ENCODE peak calls at places on chromosomes 1 and 21, in nine cellular contexts. K, B, S, E, Q, Y, Z, C and V are unnamed samples.

GRCh38 chr1:43206721-43207228 is 34.6 kb downstream of the CFAP57 start:
- DNase-seq in C (peak; percentile 89), E (no peak), Z (peak; percentile 75), K (no peak), Q (peak; percentile 39), S (no peak), Y (peak; percentile 91), B (no peak), V (no peak)

GRCh38 chr1:53091841-53092645 is 30.0 kb downstream of the PODN start:
- DNase-seq in S (no peak), Z (no peak), B (no peak), E (no peak), C (no peak), K (no peak), Y (no peak), Q (peak; percentile 89), V (no peak)

GRCh38 chr21:30718239-30718909 is at the start of gene KRTAP21-3:
- DNase-seq in S (no peak), Z (peak; percentile 47), C (peak; percentile 78), B (no peak), Y (no peak), K (no peak), E (no peak), Q (no peak), V (no peak)

GRCh38 chr1:44029911-44030605 is 1.2 kb downstream of the SLC6A9 start:
- DNase-seq in S (peak; percentile 96), C (peak; percentile 91), Q (peak; percentile 91), E (peak; percentile 77), B (peak; percentile 89), K (peak; percentile 66), Y (no peak), Z (peak; percentile 90), V (peak; percentile 80)

GRCh38 chr1:176696109-176696508 is 233.1 kb downstream of the PAPPA2 start:
- DNase-seq in Q (no peak), K (no peak), Y (no peak), Z (peak; percentile 45), C (peak; percentile 31), B (no peak), E (no peak), S (peak; percentile 5), V (no peak)

GRCh38 chr1:181137217-181137743 is 48.8 kb downstream of the IER5 start:
- DNase-seq in E (no peak), C (no peak), S (no peak), K (no peak), Z (no peak), Q (no peak), Y (no peak), B (no peak), V (no peak)

GRCh38 chr1:26351591-26352337 is 2.2 kb downstream of the CRYBG2 start:
- DNase-seq in Z (peak; percentile 71), S (no peak), B (no peak), K (no peak), C (peak; percentile 31), Q (no peak), E (no peak), Y (no peak), V (no peak)

GRCh38 chr21:14989359-14989758 is 75.4 kb downstream of the NRIP1 start:
- DNase-seq in S (no peak), B (no peak), K (no peak), E (no peak), Z (no peak), Y (no peak), C (no peak), Q (no peak), V (no peak)

GRCh38 chr1:48916121-48917069 is 139.7 kb upstream of the BEND5 start:
- DNase-seq in S (peak; percentile 20), B (no peak), Z (peak; percentile 70), E (no peak), Y (peak; percentile 32), C (peak; percentile 78), K (no peak), Q (peak; percentile 25), V (no peak)

GRCh38 chr1:11571906-11572616 is 82.2 kb downstream of the FBXO2 start:
- DNase-seq in S (peak; percentile 40), Y (no peak), K (no peak), Z (peak; percentile 11), B (no peak), C (no peak), Q (no peak), E (no peak), V (no peak)

GRCh38 chr1:21662426-21663250 is 6.5 kb downstream of the RAP1GAP start:
- DNase-seq in Q (no peak), K (no peak), C (no peak), E (no peak), Y (no peak), Z (no peak), S (no peak), B (no peak), V (no peak)

GRCh38 chr1:111596499-111596898 is 23.1 kb upstream of the RAP1A start:
- DNase-seq in Z (no peak), Q (no peak), Y (no peak), S (no peak), C (no peak), K (no peak), E (peak; percentile 49), B (peak; percentile 68), V (peak; percentile 17)

GRCh38 chr1:92784051-92784638 is 763 bp downstream of the EVI5 start:
- DNase-seq in K (peak; percentile 12), E (no peak), Z (peak; percentile 54), Y (no peak), Q (no peak), B (no peak), S (peak; percentile 53), C (peak; percentile 69), V (peak; percentile 2)

GRCh38 chr1:201554167-201554600 is 15.3 kb downstream of the NAV1 start:
- DNase-seq in B (no peak), Z (no peak), C (no peak), K (no peak), S (no peak), E (no peak), Y (no peak), Q (peak; percentile 48), V (no peak)

GRCh38 chr1:44261963-44262362 is 48.7 kb downstream of the DMAP1 start:
- DNase-seq in Y (no peak), K (no peak), B (no peak), Z (no peak), E (no peak), Q (no peak), S (no peak), C (no peak), V (no peak)

GRCh38 chr21:14591882-14592281 is 45.8 kb upstream of the SAMSN1 start:
- DNase-seq in S (no peak), E (no peak), Q (no peak), B (peak; percentile 43), K (no peak), C (peak; percentile 82), Y (no peak), Z (peak; percentile 88), V (no peak)

GRCh38 chr1:223844962-223845809 is 561 bp downstream of the TP53BP2 start:
- DNase-seq in Y (no peak), C (peak; percentile 71), S (peak; percentile 59), B (no peak), Z (peak; percentile 77), E (peak; percentile 57), Q (peak; percentile 74), K (peak; percentile 45), V (peak; percentile 45)

GRCh38 chr1:12057382-12057781 is 5.7 kb upstream of the TNFRSF8 start:
- DNase-seq in B (peak; percentile 55), Z (peak; percentile 18), K (no peak), Y (no peak), E (no peak), S (no peak), Q (no peak), C (no peak), V (no peak)

GRCh38 chr1:32972814-32973428 is 8.3 kb upstream of the RNF19B start:
- DNase-seq in E (no peak), C (peak; percentile 60), S (no peak), B (no peak), Y (no peak), K (no peak), Z (no peak), Q (peak; percentile 69), V (no peak)

GRCh38 chr1:52358851-52359497 is 7.0 kb downstream of the CC2D1B start:
- DNase-seq in S (no peak), B (no peak), Y (no peak), Z (no peak), E (no peak), C (no peak), K (no peak), Q (no peak), V (no peak)

GRCh38 chr1:46342084-46342656 is 1.6 kb downstream of the NSUN4 start:
- DNase-seq in C (peak; percentile 50), B (no peak), Z (no peak), Y (no peak), K (no peak), Q (no peak), S (peak; percentile 46), E (no peak), V (no peak)

GRCh38 chr1:207500306-207500705 is 4.3 kb downstream of the CR1 start:
- DNase-seq in B (no peak), Y (no peak), K (no peak), Q (no peak), Z (no peak), S (no peak), E (no peak), C (no peak), V (no peak)

GRCh38 chr1:244325056-244325764 is 126.5 kb downstream of the ADSS2 start:
- DNase-seq in C (no peak), S (peak; percentile 14), E (no peak), B (peak; percentile 9), Q (no peak), Y (no peak), K (no peak), Z (no peak), V (no peak)

GRCh38 chr1:3350441-3351261 is 103.8 kb upstream of the ARHGEF16 start:
- DNase-seq in Y (no peak), K (no peak), Z (no peak), B (no peak), S (no peak), Q (peak; percentile 87), E (no peak), C (peak; percentile 37), V (no peak)

GRCh38 chr1:93804412-93804811 is 74.6 kb downstream of the DNTTIP2 start:
- DNase-seq in Q (no peak), Z (peak; percentile 85), Y (peak; percentile 73), S (no peak), E (no peak), C (peak; percentile 88), B (no peak), K (no peak), V (no peak)

GRCh38 chr1:201022178-201022823 is 1.2 kb downstream of the KIF21B start:
- DNase-seq in K (no peak), B (no peak), Y (no peak), Q (no peak), Z (no peak), S (peak; percentile 25), E (no peak), C (no peak), V (no peak)

GRCh38 chr1:95309031-95309459 is 75.0 kb downstream of the RWDD3 start:
- DNase-seq in Y (no peak), B (no peak), Q (no peak), K (no peak), C (peak; percentile 38), Z (peak; percentile 47), E (no peak), S (peak; percentile 4), V (no peak)

GRCh38 chr1:202796670-202797069 is 11.6 kb downstream of the KDM5B start:
- DNase-seq in E (no peak), Q (no peak), Y (no peak), C (no peak), S (no peak), Z (no peak), K (no peak), B (no peak), V (no peak)

GRCh38 chr21:41762236-41762635 is 4.6 kb downstream of the RIPK4 start:
- DNase-seq in S (no peak), Q (no peak), K (no peak), Z (no peak), B (no peak), E (no peak), C (no peak), Y (no peak), V (no peak)

GRCh38 chr21:26739189-26739588 is 106.0 kb downstream of the ADAMTS1 start:
- DNase-seq in Q (no peak), K (no peak), Y (no peak), Z (peak; percentile 13), B (no peak), C (peak; percentile 12), S (no peak), E (no peak), V (no peak)

GRCh38 chr1:226457307-226457712 is 49.4 kb upstream of the PARP1 start:
- DNase-seq in K (peak; percentile 28), E (peak; percentile 48), Z (no peak), S (no peak), B (no peak), Q (no peak), Y (no peak), C (no peak), V (no peak)